ENCODE peak calls at places on chromosomes 12 and 14, in ten cellular contexts. H is stomach, G is HepG2, R is GM12878, C is GM23338, T is sigmoid colon, I is SK-N-SH, M is upper lobe of left lung, K is spleen, Y is endothelial cell of umbilical vein. E is an unnamed sample.

GRCh38 chr12:57584690-57585089 is 6.3 kb upstream of the PIP4K2C start:
- DNase-seq in H (no peak), G (no peak), R (no peak), C (no peak), T (no peak), I (no peak), M (no peak), K (no peak), Y (no peak), E (no peak)

GRCh38 chr14:45651906-45652305 is 398.9 kb upstream of the MIS18BP1 start:
- DNase-seq in H (no peak), G (no peak), R (no peak), C (no peak), T (no peak), I (no peak), M (no peak), K (no peak), Y (peak; percentile 10), E (no peak)

GRCh38 chr12:46267618-46268348 is 1.1 kb downstream of the SLC38A1 start:
- DNase-seq in H (no peak), G (no peak), R (no peak), C (no peak), T (no peak), I (peak; percentile 60), M (peak; percentile 80), K (peak; percentile 82), Y (peak; percentile 49), E (no peak)

GRCh38 chr12:121124402-121125109 is 8.1 kb upstream of the P2RX7 start:
- DNase-seq in H (no peak), G (peak; percentile 90), R (no peak), C (peak; percentile 23), T (no peak), I (no peak), M (no peak), K (no peak), Y (peak; percentile 70), E (no peak)

GRCh38 chr14:33943081-33943480 is 7.8 kb downstream of the EGLN3 start:
- DNase-seq in H (peak; percentile 61), G (no peak), R (no peak), C (no peak), T (no peak), I (peak; percentile 74), M (no peak), K (no peak), Y (no peak), E (no peak)

GRCh38 chr14:71328183-71328582 is 420.9 kb downstream of the PCNX1 start:
- DNase-seq in H (no peak), G (no peak), R (peak; percentile 66), C (no peak), T (no peak), I (no peak), M (no peak), K (no peak), Y (no peak), E (no peak)

GRCh38 chr12:131105351-131105735 is 151.6 kb downstream of the ADGRD1 start:
- DNase-seq in H (no peak), G (no peak), R (no peak), C (no peak), T (peak; percentile 56), I (no peak), M (no peak), K (no peak), Y (no peak), E (no peak)

GRCh38 chr12:3670083-3670620 is 82.8 kb downstream of the CRACR2A start:
- DNase-seq in H (no peak), G (no peak), R (no peak), C (no peak), T (no peak), I (no peak), M (no peak), K (no peak), Y (no peak), E (no peak)

GRCh38 chr12:76033116-76034001 is 1.8 kb upstream of the PHLDA1 start:
- DNase-seq in H (no peak), G (no peak), R (no peak), C (peak; percentile 72), T (no peak), I (no peak), M (no peak), K (no peak), Y (peak; percentile 26), E (no peak)

GRCh38 chr12:39426636-39427245 is 16.2 kb downstream of the KIF21A start:
- DNase-seq in H (no peak), G (no peak), R (no peak), C (no peak), T (no peak), I (no peak), M (no peak), K (no peak), Y (no peak), E (no peak)

GRCh38 chr12:112005419-112006395 is 7.3 kb downstream of the TMEM116 start:
- DNase-seq in H (peak; percentile 67), G (no peak), R (no peak), C (peak; percentile 88), T (no peak), I (no peak), M (no peak), K (no peak), Y (no peak), E (no peak)

GRCh38 chr14:71753126-71753830 is 179.0 kb upstream of the RGS6 start:
- DNase-seq in H (peak; percentile 88), G (peak; percentile 62), R (peak; percentile 27), C (peak; percentile 96), T (peak; percentile 92), I (peak; percentile 84), M (peak; percentile 94), K (peak; percentile 93), Y (peak; percentile 89), E (peak; percentile 94)

GRCh38 chr14:91860238-91860637 is 7.1 kb downstream of the TC2N start:
- DNase-seq in H (no peak), G (no peak), R (no peak), C (no peak), T (no peak), I (no peak), M (no peak), K (no peak), Y (no peak), E (no peak)

GRCh38 chr14:91866061-91866460 is 1.3 kb downstream of the TC2N start:
- DNase-seq in H (no peak), G (no peak), R (no peak), C (no peak), T (no peak), I (no peak), M (no peak), K (no peak), Y (no peak), E (no peak)

GRCh38 chr14:91862417-91862816 is 4.9 kb downstream of the TC2N start:
- DNase-seq in H (no peak), G (no peak), R (no peak), C (no peak), T (no peak), I (no peak), M (no peak), K (no peak), Y (no peak), E (no peak)

GRCh38 chr14:91858536-91859275 is 8.6 kb downstream of the TC2N start:
- DNase-seq in H (no peak), G (peak; percentile 26), R (no peak), C (peak; percentile 32), T (no peak), I (no peak), M (no peak), K (no peak), Y (peak; percentile 28), E (no peak)

DNA sequence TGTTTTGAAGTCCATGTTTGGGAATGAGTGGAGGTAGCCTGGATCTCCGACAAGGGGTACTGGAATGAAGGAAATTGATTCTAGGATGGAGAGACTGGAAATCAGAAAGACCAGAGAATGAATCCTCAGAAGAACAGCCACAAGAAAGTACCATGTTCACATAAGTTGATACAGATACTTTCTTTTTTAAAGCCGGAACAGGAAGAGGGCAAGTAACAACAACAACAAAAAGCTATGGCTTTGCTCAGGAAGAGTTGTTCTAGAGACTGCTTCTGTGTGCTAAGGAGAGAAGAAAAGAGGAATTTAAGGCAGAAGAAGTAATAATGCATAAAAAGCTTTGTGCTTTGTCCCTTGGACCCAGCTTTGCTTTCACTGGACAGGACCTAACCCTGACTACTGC is 6.2 kb downstream of the TC2N start:
- DNase-seq in H (no peak), G (no peak), R (no peak), C (no peak), T (no peak), I (no peak), M (no peak), K (no peak), Y (no peak), E (no peak)
- TF ChIP-seq POLR2AphosphoS5 in H (no peak), G (no peak), R (no peak), C (no peak), T (no peak), I (no peak), M (no peak), K (no peak), Y (no peak), E (no peak)

GRCh38 chr12:48640428-48640827 is 41.6 kb downstream of the KANSL2 start:
- DNase-seq in H (no peak), G (no peak), R (no peak), C (no peak), T (no peak), I (no peak), M (no peak), K (no peak), Y (no peak), E (no peak)
- H3K27ac ChIP-seq in H (no peak overlapping the region), G (no peak overlapping the region), R (no peak overlapping the region), C (no peak overlapping the region), T (no peak overlapping the region), I (no peak overlapping the region), M (no peak overlapping the region), K (no peak overlapping the region), Y (no peak overlapping the region), E (no peak overlapping the region)

GRCh38 chr12:110575326-110575725 is 7.8 kb downstream of the PPTC7 start:
- DNase-seq in H (no peak), G (peak; percentile 97), R (no peak), C (no peak), T (no peak), I (no peak), M (no peak), K (no peak), Y (no peak), E (no peak)
- H3K4me1 ChIP-seq in H (peaks cover 28% of the 10 kb centered on the region), G (peaks cover 63% of the 10 kb centered on the region), R (peaks cover 12% of the 10 kb centered on the region), C (peaks cover 14% of the 10 kb centered on the region), T (no peaks in the 10 kb centered on the region), I (no peaks in the 10 kb centered on the region), M (peaks cover 32% of the 10 kb centered on the region), K (peaks cover 40% of the 10 kb centered on the region), Y (peaks cover 13% of the 10 kb centered on the region), E (peaks cover 73% of the 10 kb centered on the region)

GRCh38 chr12:47828967-47829482 is 9.3 kb upstream of the HDAC7 start:
- DNase-seq in H (peak; percentile 82), G (no peak), R (no peak), C (peak; percentile 76), T (peak; percentile 96), I (peak; percentile 83), M (no peak), K (peak; percentile 81), Y (peak; percentile 77), E (no peak)
- TF ChIP-seq POLR2AphosphoS5 in H (peak; percentile 84), G (no peak), R (no peak), C (no peak), T (peak; percentile 54), I (no peak), M (peak; percentile 80), K (peak; percentile 56), Y (no peak), E (peak; percentile 82)

E was measured in esophagus muscularis mucosa.